ENCODE peak calls at places on chromosomes 12 and 14, in five cellular contexts. T is NCI-H524 treated with DMSO at 0.1 percent for 48 hours; B is KBM-7; O is activated CD4-positive, alpha-beta T cell treated with anti-CD3 and anti-CD28 coated beads for 1 hour; S is activated T-cell treated with anti-CD3 and anti-CD28 coated beads for 1 hour. U is an unnamed sample.

GRCh38 chr14:59474172-59474571 is 9.0 kb upstream of the GPR135 start:
- DNase-seq in B (no peak), O (no peak), T (no peak), S (no peak), U (no peak)

GRCh38 chr14:35401853-35402252 is 2.7 kb downstream of the NFKBIA start:
- DNase-seq in B (no peak), T (no peak), O (no peak), S (no peak), U (no peak)

GRCh38 chr12:14417717-14418116 is 52.2 kb downstream of the ATF7IP start:
- DNase-seq in B (peak; percentile 55), O (peak; percentile 45), S (peak; percentile 23), T (peak; percentile 79), U (peak; percentile 74)

GRCh38 chr12:132527883-132528264 is 37.9 kb downstream of the FBRSL1 start:
- DNase-seq in T (no peak), O (no peak), S (no peak), B (no peak), U (no peak)

GRCh38 chr14:100620437-100621100 is 33.4 kb upstream of the BEGAIN start:
- DNase-seq in O (no peak), S (no peak), T (no peak), B (no peak), U (no peak)

GRCh38 chr12:6961278-6961694 is 9.2 kb downstream of the PHB2 start:
- DNase-seq in B (no peak), O (peak; percentile 91), S (peak; percentile 80), T (no peak), U (no peak)

GRCh38 chr14:94992046-94992445 is 165.3 kb downstream of the DICER1 start:
- DNase-seq in S (no peak), B (no peak), O (no peak), T (no peak), U (no peak)

GRCh38 chr12:93256258-93256969 is 121.3 kb upstream of the NUDT4 start:
- DNase-seq in S (no peak), O (no peak), B (no peak), T (no peak), U (no peak)

GRCh38 chr12:50326636-50327284 is 43.4 kb upstream of the LIMA1 start:
- DNase-seq in O (no peak), T (no peak), S (no peak), B (no peak), U (no peak)

GRCh38 chr12:16350682-16351081 is 3.2 kb downstream of the MGST1 start:
- DNase-seq in B (peak; percentile 24), T (no peak), O (no peak), S (no peak), U (no peak)

GRCh38 chr14:94028450-94028826 is 2.3 kb downstream of the OTUB2 start:
- DNase-seq in O (no peak), S (no peak), B (peak; percentile 72), T (no peak), U (no peak)

GRCh38 chr12:6444031-6444430 is 724 bp upstream of the CD27 start:
- DNase-seq in T (no peak), S (no peak), B (no peak), O (no peak), U (peak; percentile 79)

GRCh38 chr12:105431537-105431936 is 101.0 kb downstream of the C12orf75 start:
- DNase-seq in S (no peak), B (no peak), T (peak; percentile 72), O (no peak), U (no peak)

GRCh38 chr14:85415015-85415712 is 114.8 kb upstream of the FLRT2 start:
- DNase-seq in O (no peak), T (no peak), S (no peak), B (no peak), U (no peak)

GRCh38 chr12:3553221-3553620 is 62.2 kb downstream of the PRMT8 start:
- DNase-seq in S (no peak), O (no peak), T (no peak), B (no peak), U (no peak)

GRCh38 chr14:103509864-103510263 is 12.8 kb downstream of the CKB start:
- DNase-seq in T (no peak), S (no peak), O (no peak), B (no peak), U (no peak)

GRCh38 chr14:77220246-77221017 is 38.8 kb downstream of the TMEM63C start:
- DNase-seq in T (no peak), B (no peak), S (no peak), O (no peak), U (no peak)

GRCh38 chr12:45214739-45215418 is 1.0 kb upstream of the ANO6 start:
- DNase-seq in B (peak; percentile 46), O (no peak), T (no peak), S (no peak), U (peak; percentile 54)

GRCh38 chr12:64946132-64946829 is 121.8 kb downstream of the TBC1D30 start:
- DNase-seq in S (no peak), B (no peak), O (no peak), T (no peak), U (no peak)

GRCh38 chr14:68544150-68544892 is 248.5 kb downstream of the ZFP36L1 start:
- DNase-seq in S (no peak), B (no peak), O (no peak), T (no peak), U (no peak)

GRCh38 chr14:57493467-57494181 is at the start of gene CCDC198:
- DNase-seq in T (no peak), S (no peak), B (no peak), O (no peak), U (no peak)

GRCh38 chr14:101200650-101201516 is 297.4 kb upstream of the RTL1 start:
- DNase-seq in B (no peak), S (no peak), O (no peak), T (no peak), U (no peak)

GRCh38 chr12:30440826-30441602 is 254.7 kb downstream of the IPO8 start:
- DNase-seq in T (peak; percentile 24), B (peak; percentile 3), S (no peak), O (no peak), U (peak; percentile 42)

GRCh38 chr14:23565626-23566025 is 2.0 kb downstream of the AP1G2 start:
- DNase-seq in T (no peak), S (no peak), B (no peak), O (no peak), U (no peak)

GRCh38 chr12:10873374-10873773 is 10.7 kb downstream of the PRH1 start:
- DNase-seq in S (no peak), T (no peak), B (no peak), O (no peak), U (no peak)

U was measured in NAMALWA.